ENCODE peak calls at places on chromosomes 7 and 10, in nine cellular contexts. D is lower lobe of right lung, R is heart right ventricle, S is right cardiac atrium, J is tibial artery, H is OCI-LY7, W is A549, E is mammary epithelial cell, Y is heart left ventricle. X is an unnamed sample.

GRCh38 chr7:121499526-121500123 is 103.5 kb upstream of the FAM3C start:
- DNase-seq in D (no peak), R (no peak), S (no peak), J (no peak), H (no peak), W (no peak), E (no peak), Y (no peak), X (no peak)

GRCh38 chr10:44995914-44996633 is 4.6 kb upstream of the ZNF22 start:
- DNase-seq in D (no peak), R (peak), S (peak), J (peak), H (peak), W (no peak), E (no peak), Y (peak), X (peak)

GRCh38 chr10:121112618-121113384 is 261.6 kb downstream of the WDR11 start:
- DNase-seq in D (no peak), R (no peak), S (no peak), J (no peak), H (no peak), W (no peak), E (peak), Y (no peak), X (no peak)

GRCh38 chr7:50743893-50744292 is 38.8 kb downstream of the GRB10 start:
- DNase-seq in D (no peak), R (no peak), S (no peak), J (no peak), H (no peak), W (no peak), E (no peak), Y (no peak), X (no peak)

GRCh38 chr10:13636776-13637175 is 50.0 kb downstream of the PRPF18 start:
- DNase-seq in D (no peak), R (no peak), S (no peak), J (no peak), H (no peak), W (no peak), E (no peak), Y (no peak), X (no peak)

GRCh38 chr10:48653944-48654698 is 30.6 kb upstream of the WDFY4 start:
- DNase-seq in D (no peak), R (no peak), S (no peak), J (no peak), H (no peak), W (no peak), E (no peak), Y (no peak), X (no peak)

GRCh38 chr7:6273380-6273837 is 985 bp upstream of the CYTH3 start:
- DNase-seq in D (no peak), R (no peak), S (peak), J (no peak), H (no peak), W (no peak), E (no peak), Y (no peak), X (no peak)

GRCh38 chr7:126702242-126703016 is 550.3 kb downstream of the GRM8 start:
- DNase-seq in D (no peak), R (no peak), S (no peak), J (no peak), H (no peak), W (no peak), E (no peak), Y (no peak), X (no peak)

GRCh38 chr7:45187089-45187945 is 29.7 kb downstream of the RAMP3 start:
- DNase-seq in D (no peak), R (no peak), S (no peak), J (no peak), H (no peak), W (no peak), E (no peak), Y (no peak), X (no peak)

GRCh38 chr7:91567111-91568012 is 303.1 kb downstream of the FZD1 start:
- DNase-seq in D (no peak), R (no peak), S (no peak), J (no peak), H (no peak), W (no peak), E (no peak), Y (no peak), X (no peak)

GRCh38 chr10:89602919-89603318 is 42.1 kb downstream of the PANK1 start:
- DNase-seq in D (no peak), R (no peak), S (no peak), J (no peak), H (no peak), W (no peak), E (no peak), Y (no peak), X (no peak)
- H3K27ac ChIP-seq in D (no peak), R (no peak), S (no peak), J (no peak), H (no peak), W (no peak), E (no peak), Y (no peak), X (no peak)

GRCh38 chr7:110522061-110522750 is 568.7 kb upstream of the LRRN3 start:
- DNase-seq in D (no peak), R (no peak), S (no peak), J (no peak), H (no peak), W (peak), E (no peak), Y (no peak), X (no peak)
- H3K27ac ChIP-seq in D (no peak), R (no peak), S (no peak), J (no peak), H (no peak), W (peak), E (no peak), Y (no peak), X (no peak)

GRCh38 chr10:103145046-103145445 is 48.0 kb downstream of the NT5C2 start:
- DNase-seq in D (no peak), R (no peak), S (no peak), J (no peak), H (no peak), W (no peak), E (no peak), Y (no peak), X (no peak)
- H3K27ac ChIP-seq in D (no peak), R (peak), S (no peak), J (peak), H (no peak), W (no peak), E (no peak), Y (peak), X (no peak)

DNA sequence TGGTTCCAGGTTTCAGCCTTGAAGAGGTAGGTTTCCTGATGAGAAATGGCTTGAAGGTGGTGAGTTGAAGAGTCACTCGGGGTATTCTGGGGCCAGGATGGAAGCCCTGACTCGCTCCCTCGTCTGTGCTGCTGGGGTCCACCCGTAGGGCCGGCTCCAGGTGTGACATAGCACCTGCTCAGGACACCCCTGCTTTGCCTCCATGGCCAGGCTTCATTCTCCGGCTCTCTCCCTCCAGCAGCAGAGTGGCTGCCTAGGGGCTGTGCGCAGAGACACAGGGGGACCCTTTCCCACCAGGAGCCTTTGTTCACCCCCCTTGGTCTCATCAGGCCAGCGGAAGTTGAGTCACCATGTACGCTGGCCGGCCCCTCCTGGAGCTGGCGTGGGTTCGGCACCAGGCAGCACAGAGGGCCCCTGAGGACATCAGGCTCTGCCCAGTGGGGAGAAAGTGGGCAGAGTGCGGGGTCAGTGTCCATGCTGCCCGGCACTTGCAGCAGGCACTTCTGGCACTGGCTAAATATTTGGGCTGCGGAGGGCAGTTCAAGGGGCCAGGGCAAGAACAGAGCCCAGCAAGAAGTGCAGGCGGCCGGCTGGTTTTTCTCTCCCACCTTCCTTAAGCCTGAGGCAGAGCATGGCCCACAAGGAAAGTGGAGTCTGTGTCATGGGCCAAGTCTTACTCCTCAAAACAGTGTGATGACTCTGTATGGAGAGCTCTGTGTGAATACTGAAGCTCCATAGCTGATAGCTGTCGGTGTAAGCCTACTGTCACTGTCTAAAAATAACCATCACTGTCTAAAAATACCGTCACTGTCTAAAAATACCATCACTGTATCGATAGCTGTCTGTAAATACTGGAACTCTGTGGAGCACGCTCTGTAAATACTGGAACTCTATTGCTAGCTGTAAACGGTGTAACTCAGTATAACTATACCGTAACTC is 3.7 kb upstream of the PRKAR1B start:
- DNase-seq in D (peak), R (no peak), S (no peak), J (no peak), H (no peak), W (no peak), E (no peak), Y (no peak), X (no peak)
- H3K27ac ChIP-seq in D (no peak), R (peak), S (peak), J (no peak), H (no peak), W (no peak), E (no peak), Y (peak), X (no peak)

X was measured in caudate nucleus.